ENCODE peak calls at places on chromosomes 1 and 21, in eight cellular contexts. One of them, this sample, is unnamed.
A peak's percentile ranks its signal among the peaks of the same experiment; 100 is the strongest.

GRCh38 chr1:208962867-208963266 is 620.6 kb upstream of the CAMK1G start:
- DNase-seq in heart left ventricle: no peak
- DNase-seq in A549: no peak
- DNase-seq in gastrocnemius medialis: no peak
- DNase-seq in IMR-90: no peak
- DNase-seq in HCT116: no peak
- DNase-seq in spleen: no peak
- DNase-seq in stomach: no peak
- DNase-seq in this sample: no peak

GRCh38 chr1:29878501-29878900 is 642.2 kb downstream of the PTPRU start:
- DNase-seq in heart left ventricle: no peak
- DNase-seq in A549: no peak
- DNase-seq in gastrocnemius medialis: no peak
- DNase-seq in IMR-90: no peak
- DNase-seq in HCT116: no peak
- DNase-seq in spleen: no peak
- DNase-seq in stomach: no peak
- DNase-seq in this sample: no peak

GRCh38 chr1:54465351-54465811 is 59.2 kb upstream of the SSBP3 start:
- DNase-seq in heart left ventricle: no peak
- DNase-seq in A549: no peak
- DNase-seq in gastrocnemius medialis: no peak
- DNase-seq in IMR-90: no peak
- DNase-seq in HCT116: no peak
- DNase-seq in spleen: peak; percentile 50
- DNase-seq in stomach: no peak
- DNase-seq in this sample: no peak

GRCh38 chr1:67347688-67348472 is 40.2 kb downstream of the IL12RB2 start:
- DNase-seq in heart left ventricle: peak; percentile 13
- DNase-seq in A549: peak; percentile 35
- DNase-seq in gastrocnemius medialis: peak; percentile 67
- DNase-seq in IMR-90: peak; percentile 61
- DNase-seq in HCT116: peak; percentile 54
- DNase-seq in spleen: no peak
- DNase-seq in stomach: peak; percentile 41
- DNase-seq in this sample: peak; percentile 52

GRCh38 chr1:21308847-21309652 is 18.8 kb upstream of the ECE1 start:
- DNase-seq in heart left ventricle: no peak
- DNase-seq in A549: no peak
- DNase-seq in gastrocnemius medialis: no peak
- DNase-seq in IMR-90: no peak
- DNase-seq in HCT116: no peak
- DNase-seq in spleen: no peak
- DNase-seq in stomach: peak; percentile 66
- DNase-seq in this sample: no peak

GRCh38 chr1:180201451-180202200 is 28.4 kb upstream of the LHX4 start:
- DNase-seq in heart left ventricle: no peak
- DNase-seq in A549: no peak
- DNase-seq in gastrocnemius medialis: no peak
- DNase-seq in IMR-90: no peak
- DNase-seq in HCT116: no peak
- DNase-seq in spleen: no peak
- DNase-seq in stomach: no peak
- DNase-seq in this sample: no peak

GRCh38 chr1:41673355-41673754 is 188.9 kb upstream of the EDN2 start:
- DNase-seq in heart left ventricle: no peak
- DNase-seq in A549: no peak
- DNase-seq in gastrocnemius medialis: no peak
- DNase-seq in IMR-90: peak; percentile 64
- DNase-seq in HCT116: no peak
- DNase-seq in spleen: peak; percentile 82
- DNase-seq in stomach: no peak
- DNase-seq in this sample: no peak

GRCh38 chr21:16037386-16037785 is 307.6 kb downstream of the USP25 start:
- DNase-seq in heart left ventricle: no peak
- DNase-seq in A549: no peak
- DNase-seq in gastrocnemius medialis: no peak
- DNase-seq in IMR-90: no peak
- DNase-seq in HCT116: no peak
- DNase-seq in spleen: no peak
- DNase-seq in stomach: no peak
- DNase-seq in this sample: no peak

GRCh38 chr1:16158025-16158424 is 2.2 kb upstream of the EPHA2 start:
- DNase-seq in heart left ventricle: no peak
- DNase-seq in A549: no peak
- DNase-seq in gastrocnemius medialis: no peak
- DNase-seq in IMR-90: no peak
- DNase-seq in HCT116: no peak
- DNase-seq in spleen: no peak
- DNase-seq in stomach: no peak
- DNase-seq in this sample: no peak

GRCh38 chr1:110538082-110538481 is 19.1 kb upstream of the KCNA10 start:
- DNase-seq in heart left ventricle: no peak
- DNase-seq in A549: no peak
- DNase-seq in gastrocnemius medialis: no peak
- DNase-seq in IMR-90: no peak
- DNase-seq in HCT116: no peak
- DNase-seq in spleen: no peak
- DNase-seq in stomach: no peak
- DNase-seq in this sample: no peak

GRCh38 chr1:44632511-44633072 is 41.7 kb downstream of the TMEM53 start:
- DNase-seq in heart left ventricle: no peak
- DNase-seq in A549: no peak
- DNase-seq in gastrocnemius medialis: no peak
- DNase-seq in IMR-90: peak; percentile 32
- DNase-seq in HCT116: no peak
- DNase-seq in spleen: no peak
- DNase-seq in stomach: no peak
- DNase-seq in this sample: no peak

GRCh38 chr1:58845947-58846346 is 62.1 kb upstream of the JUN start:
- DNase-seq in heart left ventricle: no peak
- DNase-seq in A549: no peak
- DNase-seq in gastrocnemius medialis: no peak
- DNase-seq in IMR-90: no peak
- DNase-seq in HCT116: no peak
- DNase-seq in spleen: no peak
- DNase-seq in stomach: no peak
- DNase-seq in this sample: no peak

GRCh38 chr1:186781731-186782130 is 47.0 kb upstream of the PLA2G4A start:
- DNase-seq in heart left ventricle: peak; percentile 8
- DNase-seq in A549: no peak
- DNase-seq in gastrocnemius medialis: no peak
- DNase-seq in IMR-90: no peak
- DNase-seq in HCT116: no peak
- DNase-seq in spleen: no peak
- DNase-seq in stomach: no peak
- DNase-seq in this sample: peak; percentile 6

GRCh38 chr1:76494807-76495206 is 372.5 kb upstream of the ST6GALNAC5 start:
- DNase-seq in heart left ventricle: no peak
- DNase-seq in A549: no peak
- DNase-seq in gastrocnemius medialis: no peak
- DNase-seq in IMR-90: peak; percentile 62
- DNase-seq in HCT116: no peak
- DNase-seq in spleen: no peak
- DNase-seq in stomach: no peak
- DNase-seq in this sample: no peak

GRCh38 chr1:61741682-61742619 is at the start of gene PATJ:
- DNase-seq in heart left ventricle: peak; percentile 64
- DNase-seq in A549: peak; percentile 52
- DNase-seq in gastrocnemius medialis: peak; percentile 46
- DNase-seq in IMR-90: peak; percentile 4
- DNase-seq in HCT116: peak; percentile 62
- DNase-seq in spleen: peak; percentile 90
- DNase-seq in stomach: peak; percentile 87
- DNase-seq in this sample: peak; percentile 45

GRCh38 chr21:42401820-42402251 is 1.9 kb upstream of the UBASH3A start:
- DNase-seq in heart left ventricle: no peak
- DNase-seq in A549: no peak
- DNase-seq in gastrocnemius medialis: no peak
- DNase-seq in IMR-90: no peak
- DNase-seq in HCT116: no peak
- DNase-seq in spleen: no peak
- DNase-seq in stomach: no peak
- DNase-seq in this sample: no peak

GRCh38 chr21:28794341-28794970 is 198.2 kb downstream of the LTN1 start:
- DNase-seq in heart left ventricle: no peak
- DNase-seq in A549: no peak
- DNase-seq in gastrocnemius medialis: no peak
- DNase-seq in IMR-90: no peak
- DNase-seq in HCT116: no peak
- DNase-seq in spleen: no peak
- DNase-seq in stomach: no peak
- DNase-seq in this sample: no peak

GRCh38 chr1:53275566-53275965 is 37.2 kb upstream of the MAGOH start:
- DNase-seq in heart left ventricle: no peak
- DNase-seq in A549: no peak
- DNase-seq in gastrocnemius medialis: no peak
- DNase-seq in IMR-90: no peak
- DNase-seq in HCT116: no peak
- DNase-seq in spleen: peak; percentile 54
- DNase-seq in stomach: no peak
- DNase-seq in this sample: no peak

GRCh38 chr1:161091796-161092507 is 2.6 kb upstream of the NECTIN4 start:
- DNase-seq in heart left ventricle: no peak
- DNase-seq in A549: no peak
- DNase-seq in gastrocnemius medialis: no peak
- DNase-seq in IMR-90: no peak
- DNase-seq in HCT116: no peak
- DNase-seq in spleen: no peak
- DNase-seq in stomach: no peak
- DNase-seq in this sample: no peak

GRCh38 chr1:201222125-201222524 is 31.5 kb downstream of the IGFN1 start:
- DNase-seq in heart left ventricle: no peak
- DNase-seq in A549: no peak
- DNase-seq in gastrocnemius medialis: no peak
- DNase-seq in IMR-90: no peak
- DNase-seq in HCT116: no peak
- DNase-seq in spleen: no peak
- DNase-seq in stomach: no peak
- DNase-seq in this sample: no peak

GRCh38 chr1:44355582-44356305 is 687 bp upstream of the ERI3 start:
- DNase-seq in heart left ventricle: no peak
- DNase-seq in A549: no peak
- DNase-seq in gastrocnemius medialis: no peak
- DNase-seq in IMR-90: no peak
- DNase-seq in HCT116: no peak
- DNase-seq in spleen: no peak
- DNase-seq in stomach: no peak
- DNase-seq in this sample: no peak

DNA sequence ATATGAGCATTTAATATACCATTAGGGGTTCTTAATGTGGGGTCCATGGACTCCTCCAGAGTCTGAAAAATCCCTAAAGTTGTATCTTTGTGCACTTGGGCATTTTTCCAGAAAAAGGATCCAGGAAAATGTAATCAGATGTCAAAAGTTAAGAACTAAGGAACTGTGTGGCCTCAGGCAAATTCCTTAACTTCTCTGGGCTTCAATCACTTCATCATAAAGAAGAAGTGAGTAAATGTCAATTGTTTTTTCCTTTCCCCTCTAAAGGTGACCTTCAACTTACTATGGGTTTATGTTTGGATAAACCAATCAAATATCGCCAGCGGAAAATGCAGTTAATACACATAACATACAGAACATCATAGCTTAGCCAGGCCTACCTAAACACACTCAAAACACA is 2.5 kb downstream of the MAD2L2 start:
- DNase-seq in heart left ventricle: no peak
- DNase-seq in A549: no peak
- DNase-seq in gastrocnemius medialis: no peak
- DNase-seq in IMR-90: no peak
- DNase-seq in HCT116: no peak
- DNase-seq in spleen: no peak
- DNase-seq in stomach: no peak
- DNase-seq in this sample: no peak
- H3K9me3 ChIP-seq in heart left ventricle: no peaks in the 10 kb centered on the region
- H3K9me3 ChIP-seq in A549: no peaks in the 10 kb centered on the region
- H3K9me3 ChIP-seq in gastrocnemius medialis: no peaks in the 10 kb centered on the region
- H3K9me3 ChIP-seq in IMR-90: no peaks in the 10 kb centered on the region
- H3K9me3 ChIP-seq in HCT116: no peaks in the 10 kb centered on the region
- H3K9me3 ChIP-seq in spleen: no peaks in the 10 kb centered on the region
- H3K9me3 ChIP-seq in stomach: no peaks in the 10 kb centered on the region
- H3K9me3 ChIP-seq in this sample: no peaks in the 10 kb centered on the region

GRCh38 chr1:234933031-234933430 is 195.6 kb downstream of the TOMM20 start:
- DNase-seq in heart left ventricle: peak; percentile 46
- DNase-seq in A549: no peak
- DNase-seq in gastrocnemius medialis: no peak
- DNase-seq in IMR-90: no peak
- DNase-seq in HCT116: no peak
- DNase-seq in spleen: no peak
- DNase-seq in stomach: peak; percentile 53
- DNase-seq in this sample: no peak
- TF ChIP-seq POLR2A in heart left ventricle: no peak
- TF ChIP-seq POLR2A in A549: no peak
- TF ChIP-seq POLR2A in gastrocnemius medialis: no peak
- TF ChIP-seq POLR2A in IMR-90: no peak
- TF ChIP-seq POLR2A in HCT116: no peak
- TF ChIP-seq POLR2A in spleen: no peak
- TF ChIP-seq POLR2A in stomach: no peak
- TF ChIP-seq POLR2A in this sample: no peak

DNA sequence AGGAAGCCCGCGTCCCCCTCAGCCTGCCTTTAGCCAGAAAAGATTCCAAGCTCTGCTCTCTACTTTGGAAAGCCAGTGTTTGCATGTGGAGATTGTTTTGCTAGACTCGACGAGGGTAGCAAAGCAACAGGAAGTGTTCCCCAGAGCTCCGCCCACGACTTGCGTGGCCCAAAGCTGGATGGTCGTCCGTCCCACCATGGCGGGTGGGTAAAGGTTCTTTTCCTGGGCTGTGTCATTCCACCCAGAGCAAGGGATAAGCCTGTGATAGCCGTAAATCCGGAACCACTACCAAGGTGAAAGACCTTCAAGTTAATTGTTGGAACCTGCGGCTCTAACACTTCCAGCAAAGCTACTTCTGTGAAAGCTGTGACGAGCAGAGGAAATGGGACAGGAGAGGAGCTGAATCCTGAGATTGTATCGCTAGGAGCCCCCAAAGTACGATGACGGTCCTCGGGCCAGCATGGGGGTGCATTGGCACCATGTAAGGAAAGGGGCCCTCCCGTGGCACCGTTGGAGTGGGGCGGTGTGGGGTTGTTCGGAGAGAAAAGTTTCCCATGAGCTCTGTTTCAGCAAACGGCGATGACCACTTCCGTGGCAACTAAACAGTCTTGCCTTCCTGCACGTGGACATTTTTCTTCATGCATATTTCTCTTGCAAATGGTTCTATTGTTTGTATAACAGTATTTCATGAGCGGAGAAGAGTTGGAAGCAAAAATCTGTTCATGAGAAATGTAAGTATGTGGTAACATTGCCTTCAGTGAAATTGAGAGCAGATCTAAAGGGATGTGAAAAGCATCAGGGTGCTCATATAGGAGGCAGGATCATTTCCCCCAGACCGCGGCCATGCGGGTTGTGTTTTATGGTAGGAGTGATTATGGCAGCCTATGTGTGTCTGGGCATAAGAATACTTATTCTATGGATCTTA is 8.3 kb downstream of the MX2 start:
- DNase-seq in heart left ventricle: no peak
- DNase-seq in A549: no peak
- DNase-seq in gastrocnemius medialis: no peak
- DNase-seq in IMR-90: no peak
- DNase-seq in HCT116: no peak
- DNase-seq in spleen: peak; percentile 92
- DNase-seq in stomach: peak; percentile 25
- DNase-seq in this sample: no peak
- H3K27ac ChIP-seq in heart left ventricle: peak overlapping the region; percentile 54
- H3K27ac ChIP-seq in A549: no peak overlapping the region
- H3K27ac ChIP-seq in gastrocnemius medialis: peak overlapping the region; percentile 48
- H3K27ac ChIP-seq in IMR-90: no peak overlapping the region
- H3K27ac ChIP-seq in HCT116: no peak overlapping the region
- H3K27ac ChIP-seq in spleen: peak overlapping the region; percentile 99
- H3K27ac ChIP-seq in stomach: peak overlapping the region; percentile 66
- H3K27ac ChIP-seq in this sample: peak overlapping the region; percentile 78

GRCh38 chr21:25139390-25139789 is 467.9 kb downstream of the MRPL39 start:
- DNase-seq in heart left ventricle: no peak
- DNase-seq in A549: no peak
- DNase-seq in gastrocnemius medialis: no peak
- DNase-seq in IMR-90: no peak
- DNase-seq in HCT116: no peak
- DNase-seq in spleen: no peak
- DNase-seq in stomach: no peak
- DNase-seq in this sample: no peak
- H3K9me3 ChIP-seq in heart left ventricle: no peaks in the 10 kb centered on the region
- H3K9me3 ChIP-seq in A549: no peaks in the 10 kb centered on the region
- H3K9me3 ChIP-seq in gastrocnemius medialis: no peaks in the 10 kb centered on the region
- H3K9me3 ChIP-seq in IMR-90: no peaks in the 10 kb centered on the region
- H3K9me3 ChIP-seq in HCT116: peaks cover 46% of the 10 kb centered on the region
- H3K9me3 ChIP-seq in spleen: no peaks in the 10 kb centered on the region
- H3K9me3 ChIP-seq in stomach: no peaks in the 10 kb centered on the region
- H3K9me3 ChIP-seq in this sample: no peaks in the 10 kb centered on the region

This sample was measured in tibial nerve.